ENCODE peak calls at places on chromosomes 16 and 17, in four cellular contexts. C is aorta; M is CD4-positive, alpha-beta memory T cell; P is dorsolateral prefrontal cortex. E is an unnamed sample.

GRCh38 chr17:80619535-80620235 is 75.0 kb downstream of the RPTOR start:
- DNase-seq in M (no peak), C (no peak), P (no peak), E (no peak)

GRCh38 chr17:36529121-36529520 is 5.5 kb downstream of the MYO19 start:
- DNase-seq in M (no peak), P (no peak), C (no peak), E (no peak)

GRCh38 chr16:88854306-88855111 is 2.2 kb downstream of the GALNS start:
- DNase-seq in C (no peak), P (no peak), M (peak), E (no peak)

GRCh38 chr16:1899641-1900451 is 18.4 kb downstream of the HS3ST6 start:
- DNase-seq in C (no peak), P (no peak), M (no peak), E (no peak)

GRCh38 chr17:48577946-48578615 is at the start of gene HOXB4:
- DNase-seq in M (peak), P (no peak), C (peak), E (no peak)

GRCh38 chr16:4360538-4361021 is 9.5 kb upstream of the PAM16 start:
- DNase-seq in C (no peak), M (no peak), P (no peak), E (no peak)

GRCh38 chr16:55039511-55039910 is 108.8 kb downstream of the IRX5 start:
- DNase-seq in C (no peak), P (no peak), M (no peak), E (no peak)

GRCh38 chr16:70553175-70553574 is 29.6 kb downstream of the SF3B3 start:
- DNase-seq in C (no peak), P (no peak), M (no peak), E (no peak)

GRCh38 chr17:46264456-46265198 is 30.3 kb upstream of the LRRC37A start:
- DNase-seq in C (no peak), M (peak), P (no peak), E (no peak)

GRCh38 chr17:16379654-16380053 is 1.2 kb upstream of the UBB start:
- DNase-seq in C (no peak), P (no peak), M (no peak), E (no peak)

GRCh38 chr17:75465039-75465438 is 8.6 kb downstream of the TMEM94 start:
- DNase-seq in C (no peak), P (no peak), M (no peak), E (no peak)

GRCh38 chr17:51052235-51052634 is 68.4 kb downstream of the SPAG9 start:
- DNase-seq in C (no peak), M (no peak), P (no peak), E (no peak)

GRCh38 chr16:72921620-72922019 is 126.3 kb downstream of the ZFHX3 start:
- DNase-seq in P (peak), M (no peak), C (peak), E (peak)

GRCh38 chr17:28513476-28513875 is 7.3 kb downstream of the FOXN1 start:
- DNase-seq in P (no peak), C (no peak), M (no peak), E (no peak)

GRCh38 chr17:27456681-27457404 is 595 bp downstream of the KSR1 start:
- DNase-seq in C (peak), M (peak), P (no peak), E (peak)

GRCh38 chr16:68802190-68802589 is 41.1 kb upstream of the TANGO6 start:
- DNase-seq in C (no peak), P (no peak), M (no peak), E (no peak)

GRCh38 chr17:14196337-14196997 is 40.2 kb downstream of the CDRT15 start:
- DNase-seq in M (peak), C (no peak), P (no peak), E (no peak)

GRCh38 chr17:42760652-42761581 is at the start of gene RAMP2:
- DNase-seq in M (no peak), C (peak), P (no peak), E (no peak)

GRCh38 chr16:11668590-11669379 is 530 bp downstream of the SNN start:
- DNase-seq in P (no peak), M (peak), C (peak), E (peak)

GRCh38 chr16:24626251-24626650 is 86.9 kb downstream of the RBBP6 start:
- DNase-seq in M (no peak), P (no peak), C (no peak), E (no peak)

DNA sequence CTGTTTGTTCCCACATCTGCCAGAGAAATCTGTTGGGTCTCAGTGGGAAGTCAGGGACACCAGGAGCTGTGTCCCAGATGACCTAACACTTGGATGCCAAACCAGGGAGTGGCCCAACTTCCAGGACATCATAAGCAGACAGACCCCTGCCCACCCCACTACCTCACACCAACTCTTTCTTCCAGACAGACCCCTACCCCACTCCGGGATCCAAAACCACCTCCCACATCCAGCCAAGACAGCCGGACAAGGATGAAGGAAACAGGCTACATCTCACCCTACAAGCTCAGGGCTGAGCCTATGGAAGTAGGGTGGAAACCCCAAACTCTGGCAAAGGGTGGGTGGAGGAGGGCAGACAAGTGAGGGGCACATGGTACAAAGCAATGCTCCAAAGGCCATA is 3.6 kb downstream of the HDAC5 start:
- DNase-seq in C (no peak), P (no peak), M (no peak), E (no peak)
- H3K27ac ChIP-seq in C (no peak), P (peak), M (no peak), E (no peak)

GRCh38 chr17:81842725-81843504 is 8.1 kb upstream of the PPP1R27 start:
- DNase-seq in P (no peak), C (no peak), M (no peak), E (no peak)

GRCh38 chr17:81842378-81842724 is 7.5 kb upstream of the PPP1R27 start:
- DNase-seq in M (no peak), C (no peak), P (no peak), E (no peak)

GRCh38 chr17:81839301-81839700 is 4.5 kb upstream of the PPP1R27 start:
- DNase-seq in M (no peak), C (no peak), P (no peak), E (no peak)

GRCh38 chr17:81841866-81842265 is 7.0 kb upstream of the PPP1R27 start:
- DNase-seq in P (no peak), M (no peak), C (no peak), E (no peak)

GRCh38 chr17:81840826-81841778 is 6.3 kb upstream of the PPP1R27 start:
- DNase-seq in P (no peak), C (no peak), M (no peak), E (no peak)
- H3K27ac ChIP-seq in P (no peak), C (no peak), M (no peak), E (no peak)

GRCh38 chr17:39626171-39626670 is 531 bp upstream of the PPP1R1B start:
- DNase-seq in C (no peak), P (no peak), M (no peak), E (peak)

GRCh38 chr17:39625198-39625769 is 1.5 kb upstream of the PPP1R1B start:
- DNase-seq in M (no peak), C (no peak), P (no peak), E (no peak)

GRCh38 chr17:39627717-39628516 is 1.2 kb downstream of the PPP1R1B start:
- DNase-seq in M (no peak), P (no peak), C (no peak), E (no peak)

GRCh38 chr17:39627170-39627716 is 491 bp downstream of the PPP1R1B start:
- DNase-seq in C (no peak), M (no peak), P (no peak), E (no peak)

GRCh38 chr17:39626671-39627169 is at the start of gene PPP1R1B:
- DNase-seq in P (no peak), M (no peak), C (no peak), E (peak)
- H3K27ac ChIP-seq in P (peak), M (no peak), C (no peak), E (peak)

GRCh38 chr17:9240659-9241370 is 219.5 kb downstream of the NTN1 start:
- DNase-seq in P (no peak), C (peak), M (no peak), E (peak)
- H3K27ac ChIP-seq in P (peak), C (peak), M (peak), E (peak)

GRCh38 chr17:57455063-57455914 is 199.0 kb downstream of the MSI2 start:
- DNase-seq in P (no peak), C (no peak), M (peak), E (no peak)
- H3K27ac ChIP-seq in P (peak), C (no peak), M (no peak), E (peak)

GRCh38 chr17:68499587-68499986 is 12.6 kb upstream of the PRKAR1A start:
- DNase-seq in C (no peak), P (no peak), M (no peak), E (no peak)
- H3K27ac ChIP-seq in C (no peak), P (no peak), M (no peak), E (no peak)

GRCh38 chr16:81810894-81811538 is 31.9 kb downstream of the PLCG2 start:
- DNase-seq in C (no peak), P (no peak), M (no peak), E (no peak)
- H3K27ac ChIP-seq in C (no peak), P (no peak), M (no peak), E (no peak)

GRCh38 chr16:20695024-20695423 is 2.5 kb downstream of the ACSM1 start:
- DNase-seq in C (no peak), P (no peak), M (no peak), E (no peak)
- H3K27ac ChIP-seq in C (no peak), P (no peak), M (no peak), E (no peak)

GRCh38 chr17:44084921-44085320 is 14.4 kb downstream of the G6PC3 start:
- DNase-seq in C (no peak), M (no peak), P (no peak), E (no peak)

GRCh38 chr17:44081681-44082080 is 11.1 kb downstream of the G6PC3 start:
- DNase-seq in M (no peak), C (no peak), P (no peak), E (no peak)

GRCh38 chr17:44082206-44082605 is 11.7 kb downstream of the G6PC3 start:
- DNase-seq in M (no peak), C (no peak), P (no peak), E (no peak)

GRCh38 chr17:44084131-44084538 is 13.6 kb downstream of the G6PC3 start:
- DNase-seq in C (no peak), P (no peak), M (no peak), E (no peak)

GRCh38 chr17:44083250-44083849 is 12.8 kb downstream of the G6PC3 start:
- DNase-seq in C (no peak), M (no peak), P (no peak), E (no peak)
- H3K27ac ChIP-seq in C (no peak), M (no peak), P (no peak), E (no peak)

E was measured in caudate nucleus.